ENCODE peak calls at places on chromosomes 11 and 22, in four cellular contexts. X is mesothelial cell of epicardium; B is NCI-H345; R is naive thymus-derived CD8-positive, alpha-beta T cell. C is an unnamed sample.

GRCh38 chr11:72240461-72241289 is 3.3 kb downstream of the PHOX2A start:
- DNase-seq in X (no peak), B (peak; percentile 24), R (no peak), C (no peak)

GRCh38 chr22:29359469-29359868 is 28.9 kb downstream of the AP1B1 start:
- DNase-seq in X (peak; percentile 57), B (no peak), R (no peak), C (no peak)

GRCh38 chr22:44369241-44369652 is 56.5 kb upstream of the SHISAL1 start:
- DNase-seq in X (no peak), B (no peak), R (no peak), C (no peak)

GRCh38 chr22:24067587-24068376 is 56.7 kb downstream of the CABIN1 start:
- DNase-seq in X (no peak), B (peak; percentile 34), R (no peak), C (peak; percentile 97)

GRCh38 chr11:118641463-118642019 is 34.1 kb downstream of the PHLDB1 start:
- DNase-seq in X (no peak), B (peak; percentile 89), R (no peak), C (peak; percentile 91)

GRCh38 chr11:8263769-8264410 is at the start of gene LMO1:
- DNase-seq in X (peak; percentile 92), B (peak; percentile 84), R (peak; percentile 27), C (peak; percentile 65)

GRCh38 chr11:111745719-111746504 is 20.3 kb downstream of the PPP2R1B start:
- DNase-seq in X (no peak), B (no peak), R (no peak), C (no peak)

GRCh38 chr22:30371981-30372380 is 15.2 kb downstream of the CCDC157 start:
- DNase-seq in X (no peak), B (no peak), R (no peak), C (peak; percentile 58)

GRCh38 chr22:47291565-47292495 is 529.4 kb downstream of the TBC1D22A start:
- DNase-seq in X (peak; percentile 16), B (no peak), R (no peak), C (no peak)

GRCh38 chr22:29112680-29113079 is 39.8 kb downstream of the KREMEN1 start:
- DNase-seq in X (no peak), B (no peak), R (no peak), C (no peak)